ENCODE peak calls at places on chromosomes 13 and 19, in nine cellular contexts. E, X, G, F, P, B, Z, R and K are unnamed samples.
A peak's percentile ranks its signal among the peaks of the same experiment; 100 is the strongest.

GRCh38 chr19:11506101-11506555 is 489 bp upstream of the ZNF653 start:
- DNase-seq in E (peak; percentile 45), X (no peak), G (no peak), F (no peak), P (no peak), B (no peak), Z (no peak), R (no peak), K (no peak)

GRCh38 chr13:26541678-26542553 is 15.6 kb upstream of the WASF3 start:
- DNase-seq in E (no peak), X (no peak), G (no peak), F (no peak), P (no peak), B (no peak), Z (no peak), R (no peak), K (no peak)

GRCh38 chr13:79389031-79389430 is 17.0 kb downstream of the RBM26 start:
- DNase-seq in E (no peak), X (no peak), G (no peak), F (no peak), P (no peak), B (no peak), Z (no peak), R (no peak), K (no peak)

GRCh38 chr19:58304255-58304654 is 922 bp upstream of the ERVK3-1 start:
- DNase-seq in E (no peak), X (no peak), G (no peak), F (no peak), P (no peak), B (no peak), Z (no peak), R (no peak), K (no peak)

GRCh38 chr19:48558018-48558684 is 6.2 kb downstream of the SULT2B1 start:
- DNase-seq in E (no peak), X (no peak), G (no peak), F (peak; percentile 22), P (peak; percentile 45), B (no peak), Z (peak; percentile 80), R (no peak), K (peak; percentile 57)

GRCh38 chr13:25335856-25336255 is 34.4 kb downstream of the NUP58 start:
- DNase-seq in E (no peak), X (no peak), G (no peak), F (no peak), P (peak; percentile 17), B (no peak), Z (no peak), R (no peak), K (no peak)

GRCh38 chr19:17606786-17607185 is 51.3 kb downstream of the COLGALT1 start:
- DNase-seq in E (no peak), X (no peak), G (no peak), F (no peak), P (no peak), B (no peak), Z (no peak), R (no peak), K (no peak)

GRCh38 chr19:44764975-44765948 is 12.4 kb upstream of the CBLC start:
- DNase-seq in E (no peak), X (no peak), G (no peak), F (no peak), P (no peak), B (no peak), Z (no peak), R (no peak), K (peak; percentile 66)

GRCh38 chr13:20137875-20138274 is 23.0 kb downstream of the GJA3 start:
- DNase-seq in E (no peak), X (no peak), G (no peak), F (no peak), P (no peak), B (no peak), Z (no peak), R (no peak), K (no peak)

GRCh38 chr13:46721054-46721453 is 75.9 kb downstream of the ESD start:
- DNase-seq in E (peak; percentile 48), X (no peak), G (peak; percentile 16), F (peak; percentile 46), P (peak; percentile 65), B (peak; percentile 26), Z (peak; percentile 15), R (no peak), K (peak; percentile 14)

GRCh38 chr13:32019612-32020233 is 11.9 kb upstream of the FRY start:
- DNase-seq in E (peak; percentile 65), X (no peak), G (peak; percentile 63), F (peak; percentile 76), P (peak; percentile 89), B (peak; percentile 60), Z (peak; percentile 37), R (no peak), K (peak; percentile 40)

GRCh38 chr13:30705672-30706071 is 29.7 kb upstream of the ALOX5AP start:
- DNase-seq in E (no peak), X (no peak), G (no peak), F (no peak), P (no peak), B (no peak), Z (no peak), R (no peak), K (peak; percentile 17)

GRCh38 chr19:5250127-5250659 is 90.4 kb downstream of the PTPRS start:
- DNase-seq in E (no peak), X (no peak), G (no peak), F (no peak), P (no peak), B (no peak), Z (no peak), R (no peak), K (no peak)

GRCh38 chr19:1019616-1019961 is 1.3 kb downstream of the TMEM259 start:
- DNase-seq in E (no peak), X (no peak), G (no peak), F (no peak), P (no peak), B (no peak), Z (no peak), R (no peak), K (no peak)

GRCh38 chr13:20814224-20814910 is 40.6 kb upstream of the EEF1AKMT1 start:
- DNase-seq in E (no peak), X (no peak), G (peak; percentile 91), F (peak; percentile 95), P (peak; percentile 96), B (no peak), Z (no peak), R (peak; percentile 75), K (peak; percentile 1)

GRCh38 chr13:111166882-111167281 is 51.8 kb downstream of the ARHGEF7 start:
- DNase-seq in E (no peak), X (no peak), G (no peak), F (no peak), P (no peak), B (no peak), Z (no peak), R (no peak), K (no peak)

GRCh38 chr19:18939922-18940775 is 868 bp downstream of the HOMER3 start:
- DNase-seq in E (no peak), X (no peak), G (no peak), F (peak; percentile 67), P (peak; percentile 46), B (peak; percentile 41), Z (no peak), R (no peak), K (peak; percentile 40)

GRCh38 chr19:18942692-18943091 is 1.7 kb upstream of the HOMER3 start:
- DNase-seq in E (no peak), X (no peak), G (no peak), F (no peak), P (no peak), B (no peak), Z (no peak), R (no peak), K (no peak)

GRCh38 chr19:18941628-18942354 is 774 bp upstream of the HOMER3 start:
- DNase-seq in E (no peak), X (no peak), G (no peak), F (no peak), P (no peak), B (no peak), Z (no peak), R (no peak), K (no peak)

GRCh38 chr19:18939163-18939562 is 1.9 kb downstream of the HOMER3 start:
- DNase-seq in E (no peak), X (no peak), G (no peak), F (no peak), P (no peak), B (no peak), Z (no peak), R (no peak), K (no peak)

GRCh38 chr19:18940791-18941627 is at the start of gene HOMER3:
- DNase-seq in E (peak; percentile 78), X (peak; percentile 85), G (no peak), F (peak; percentile 29), P (peak; percentile 67), B (peak; percentile 92), Z (no peak), R (no peak), K (peak; percentile 78)
- TF ChIP-seq CTCF in E (no peak), X (peak; percentile 40), G (peak; percentile 28), F (peak; percentile 44), P (peak; percentile 39), B (no peak), Z (no peak), R (peak; percentile 50), K (no peak)

DNA sequence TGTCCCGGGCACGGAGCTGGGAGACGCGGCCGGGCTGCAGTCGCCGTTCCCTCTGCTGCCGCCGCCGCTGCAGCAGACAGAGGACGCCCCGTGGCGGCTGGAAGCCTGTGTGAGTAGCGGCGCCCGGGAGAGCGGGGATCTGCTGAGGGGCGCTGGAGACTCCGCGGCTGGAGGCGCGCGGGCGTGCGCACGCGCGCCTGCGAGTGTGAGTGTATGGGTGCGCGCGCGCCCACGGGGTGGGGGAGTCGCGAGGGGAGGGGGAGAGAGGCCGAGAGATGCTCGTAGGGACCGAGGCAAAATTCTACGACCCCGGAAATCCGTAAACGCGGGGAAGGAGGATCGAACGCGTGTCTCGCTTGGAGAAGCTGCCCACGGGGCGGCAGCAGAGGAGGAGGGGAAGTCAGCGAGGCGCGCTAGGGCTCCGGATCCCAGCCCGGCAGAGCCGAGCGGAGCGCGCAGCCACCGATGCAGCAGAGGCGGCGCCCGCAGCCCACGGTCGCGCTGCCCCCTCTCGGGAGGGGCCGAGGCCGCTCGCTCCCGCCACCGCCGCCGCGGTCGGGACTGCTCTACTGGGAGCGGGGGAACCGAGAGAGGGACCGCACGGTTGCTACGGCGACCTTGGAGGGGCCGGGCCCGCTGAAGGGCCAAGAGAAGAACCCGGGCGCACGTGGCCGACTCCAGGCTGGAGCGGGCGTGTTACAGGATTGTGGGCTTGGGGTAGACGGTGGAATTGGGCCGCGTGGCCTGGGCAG is at the start of gene ENOX1:
- DNase-seq in E (no peak), X (peak; percentile 77), G (peak; percentile 49), F (peak; percentile 79), P (peak; percentile 86), B (peak; percentile 61), Z (peak; percentile 34), R (no peak), K (peak; percentile 49)
- TF ChIP-seq CTCF in E (no peak), X (peak; percentile 29), G (peak; percentile 17), F (no peak), P (peak; percentile 33), B (peak; percentile 16), Z (no peak), R (peak; percentile 12), K (no peak)

GRCh38 chr19:49862411-49863253 is 4.7 kb downstream of the PNKP start:
- DNase-seq in E (no peak), X (no peak), G (no peak), F (no peak), P (no peak), B (peak; percentile 60), Z (no peak), R (no peak), K (peak; percentile 25)
- TF ChIP-seq CTCF in E (no peak), X (peak; percentile 60), G (peak; percentile 36), F (peak; percentile 31), P (peak; percentile 21), B (no peak), Z (peak; percentile 65), R (peak; percentile 34), K (no peak)

GRCh38 chr13:74153316-74153715 is 19.1 kb upstream of the KLF12 start:
- DNase-seq in E (no peak), X (no peak), G (no peak), F (no peak), P (no peak), B (no peak), Z (no peak), R (no peak), K (no peak)
- TF ChIP-seq CTCF in E (no peak), X (no peak), G (no peak), F (no peak), P (no peak), B (no peak), Z (no peak), R (no peak), K (no peak)